ENCODE peak calls at places on chromosome X, in five cellular contexts. N is IMR-90; R is Peyer's patch; Q is right lobe of liver; S is CD8-positive, alpha-beta memory T cell. E is an unnamed sample. For H3K4me1, the result is how much of the 10 kb centered on the place peaks cover.

GRCh38 chrX:100070334-100070849 is 339.7 kb downstream of the PCDH19 start:
- DNase-seq in S (no peak), N (no peak), Q (no peak), R (no peak), E (no peak)

GRCh38 chrX:81259008-81259713 is 57.3 kb downstream of the SH3BGRL start:
- DNase-seq in S (no peak), N (peak), R (no peak), Q (no peak), E (no peak)

GRCh38 chrX:74063426-74064155 is 240.4 kb upstream of the ZCCHC13 start:
- DNase-seq in N (no peak), S (no peak), R (no peak), Q (no peak), E (no peak)

GRCh38 chrX:39813631-39814246 is 284.0 kb downstream of the BCOR start:
- DNase-seq in S (no peak), N (peak), Q (peak), R (no peak), E (no peak)

GRCh38 chrX:47743504-47743903 is 84.5 kb upstream of the UXT start:
- DNase-seq in N (peak), R (no peak), S (no peak), Q (no peak), E (no peak)

GRCh38 chrX:107714196-107714811 is 61.3 kb downstream of the TSC22D3 start:
- DNase-seq in N (no peak), Q (peak), S (peak), R (no peak), E (no peak)

GRCh38 chrX:10240918-10241317 is 84.1 kb downstream of the CLCN4 start:
- DNase-seq in R (no peak), S (no peak), N (peak), Q (no peak), E (no peak)

GRCh38 chrX:30777575-30777974 is 111.5 kb downstream of the TAB3 start:
- DNase-seq in R (no peak), S (no peak), N (no peak), Q (no peak), E (no peak)

DNA sequence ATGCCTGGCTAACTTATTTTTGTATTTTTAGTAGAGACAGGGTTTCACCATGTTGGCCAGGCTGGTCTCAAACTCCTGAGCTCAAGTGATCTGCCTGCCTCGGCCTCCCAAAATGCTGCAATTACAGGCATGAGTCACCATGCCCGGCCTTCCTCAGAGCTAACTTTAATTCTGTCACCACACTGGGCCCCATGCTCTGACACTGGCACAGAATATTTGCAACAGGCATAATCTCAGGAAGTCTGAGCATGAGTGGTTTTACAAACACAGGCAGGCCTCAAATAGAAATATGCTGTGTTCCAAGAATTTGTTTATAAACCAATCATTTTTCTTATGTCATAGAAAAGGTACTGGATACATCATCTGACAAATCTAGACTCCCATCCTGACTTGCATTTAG is 32.7 kb upstream of the FAM9C start:
- DNase-seq in N (peak), R (peak), S (no peak), Q (no peak), E (no peak)
- H3K4me1 ChIP-seq in N (under half), R (under half), S (half or more), Q (under half), E (half or more)

GRCh38 chrX:45799576-45799975 is 598.9 kb upstream of the DIPK2B start:
- DNase-seq in R (no peak), S (no peak), N (no peak), Q (no peak), E (no peak)
- H3K4me1 ChIP-seq in R (under half), S (under half), N (under half), Q (under half), E (under half)

GRCh38 chrX:148316446-148316845 is 184.0 kb upstream of the AFF2 start:
- DNase-seq in N (no peak), Q (no peak), S (no peak), R (no peak), E (no peak)

GRCh38 chrX:148310402-148311200 is 189.8 kb upstream of the AFF2 start:
- DNase-seq in N (no peak), S (peak), R (peak), Q (no peak), E (no peak)

GRCh38 chrX:148309413-148309812 is 191.0 kb upstream of the AFF2 start:
- DNase-seq in R (no peak), N (no peak), Q (no peak), S (no peak), E (no peak)

DNA sequence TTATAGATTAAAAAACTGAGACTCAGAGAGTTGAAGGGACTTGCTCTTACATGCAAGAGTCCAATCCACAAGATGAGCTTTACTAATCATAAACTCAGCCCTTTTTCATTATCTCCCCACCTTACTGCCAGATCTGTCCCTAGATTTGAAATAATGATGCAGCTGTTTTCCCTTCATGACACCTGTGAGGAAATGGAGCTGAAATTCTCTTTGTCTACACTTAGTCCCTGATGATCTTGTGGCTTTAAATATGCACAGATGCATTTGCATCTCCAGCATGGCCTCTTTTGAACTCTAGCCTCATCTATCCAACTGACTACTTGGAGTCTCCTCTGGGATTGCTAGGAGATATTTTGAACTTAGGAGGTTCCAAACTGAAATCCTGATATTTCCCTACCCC is 188.9 kb upstream of the AFF2 start:
- DNase-seq in S (no peak), N (no peak), R (no peak), Q (no peak), E (no peak)
- H3K4me1 ChIP-seq in S (under half), N (under half), R (under half), Q (under half), E (under half)

DNA sequence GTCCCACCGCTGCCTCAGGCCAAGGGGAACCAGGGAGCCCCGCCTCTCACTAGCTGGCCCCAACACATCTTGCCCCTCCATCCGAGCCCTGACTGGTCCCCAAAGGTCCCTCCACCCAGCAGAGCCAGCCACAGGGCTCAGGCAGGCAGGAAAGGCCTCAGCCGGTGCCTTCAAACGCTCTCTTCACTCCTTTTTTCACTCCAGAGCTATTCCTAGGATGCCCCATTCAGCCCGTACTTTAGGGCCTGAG is 1.5 kb upstream of the ARHGAP4 start:
- DNase-seq in R (no peak), S (no peak), N (no peak), Q (no peak), E (no peak)
- H3K4me1 ChIP-seq in R (under half), S (under half), N (under half), Q (under half), E (under half)

GRCh38 chrX:154734101-154734781 is 16.6 kb downstream of the GAB3 start:
- DNase-seq in S (peak), Q (peak), N (peak), R (peak), E (peak)

GRCh38 chrX:154732421-154733071 is 18.3 kb downstream of the GAB3 start:
- DNase-seq in R (no peak), S (no peak), Q (no peak), N (peak), E (peak)

GRCh38 chrX:154731203-154731602 is 19.7 kb downstream of the GAB3 start:
- DNase-seq in S (peak), N (no peak), R (no peak), Q (no peak), E (no peak)

GRCh38 chrX:154731881-154732280 is 19.0 kb downstream of the GAB3 start:
- DNase-seq in S (peak), R (no peak), N (peak), Q (no peak), E (no peak)

DNA sequence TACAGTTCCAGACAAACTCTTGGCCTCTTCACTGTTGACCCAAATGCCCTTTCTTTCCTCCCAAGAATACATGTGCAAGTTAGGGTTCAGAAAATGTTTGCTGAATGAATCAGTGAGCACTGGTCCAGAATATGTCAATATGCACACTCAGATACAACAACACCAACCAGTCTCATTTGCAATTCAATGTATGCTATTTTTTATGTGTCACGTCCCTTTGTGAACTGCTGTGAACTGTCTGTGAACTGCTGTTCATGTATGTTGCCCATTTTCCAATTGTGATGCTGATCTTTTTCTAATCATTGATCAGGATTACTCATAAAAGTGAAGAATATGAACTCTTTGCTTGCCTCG is 17.8 kb downstream of the GAB3 start:
- DNase-seq in Q (no peak), N (no peak), R (no peak), S (no peak), E (no peak)
- H3K4me1 ChIP-seq in Q (under half), N (under half), R (under half), S (half or more), E (under half)

GRCh38 chrX:112641449-112641848 is 38.3 kb downstream of the LHFPL1 start:
- DNase-seq in R (no peak), Q (no peak), S (no peak), N (no peak), E (no peak)

GRCh38 chrX:112645774-112646173 is 34.0 kb downstream of the LHFPL1 start:
- DNase-seq in N (no peak), R (no peak), Q (no peak), S (no peak), E (no peak)

GRCh38 chrX:112644713-112645112 is 35.0 kb downstream of the LHFPL1 start:
- DNase-seq in N (no peak), R (no peak), Q (no peak), S (no peak), E (no peak)

GRCh38 chrX:112643721-112644120 is 36.0 kb downstream of the LHFPL1 start:
- DNase-seq in S (no peak), Q (no peak), R (no peak), N (no peak), E (no peak)

GRCh38 chrX:112642349-112642748 is 37.4 kb downstream of the LHFPL1 start:
- DNase-seq in Q (no peak), S (no peak), N (peak), R (no peak), E (no peak)
- H3K4me1 ChIP-seq in Q (under half), S (under half), N (under half), R (under half), E (under half)

GRCh38 chrX:108731144-108731543 is 5.2 kb downstream of the IRS4 start:
- DNase-seq in S (no peak), R (no peak), N (no peak), Q (no peak), E (no peak)
- H3K4me1 ChIP-seq in S (under half), R (under half), N (under half), Q (under half), E (under half)

DNA sequence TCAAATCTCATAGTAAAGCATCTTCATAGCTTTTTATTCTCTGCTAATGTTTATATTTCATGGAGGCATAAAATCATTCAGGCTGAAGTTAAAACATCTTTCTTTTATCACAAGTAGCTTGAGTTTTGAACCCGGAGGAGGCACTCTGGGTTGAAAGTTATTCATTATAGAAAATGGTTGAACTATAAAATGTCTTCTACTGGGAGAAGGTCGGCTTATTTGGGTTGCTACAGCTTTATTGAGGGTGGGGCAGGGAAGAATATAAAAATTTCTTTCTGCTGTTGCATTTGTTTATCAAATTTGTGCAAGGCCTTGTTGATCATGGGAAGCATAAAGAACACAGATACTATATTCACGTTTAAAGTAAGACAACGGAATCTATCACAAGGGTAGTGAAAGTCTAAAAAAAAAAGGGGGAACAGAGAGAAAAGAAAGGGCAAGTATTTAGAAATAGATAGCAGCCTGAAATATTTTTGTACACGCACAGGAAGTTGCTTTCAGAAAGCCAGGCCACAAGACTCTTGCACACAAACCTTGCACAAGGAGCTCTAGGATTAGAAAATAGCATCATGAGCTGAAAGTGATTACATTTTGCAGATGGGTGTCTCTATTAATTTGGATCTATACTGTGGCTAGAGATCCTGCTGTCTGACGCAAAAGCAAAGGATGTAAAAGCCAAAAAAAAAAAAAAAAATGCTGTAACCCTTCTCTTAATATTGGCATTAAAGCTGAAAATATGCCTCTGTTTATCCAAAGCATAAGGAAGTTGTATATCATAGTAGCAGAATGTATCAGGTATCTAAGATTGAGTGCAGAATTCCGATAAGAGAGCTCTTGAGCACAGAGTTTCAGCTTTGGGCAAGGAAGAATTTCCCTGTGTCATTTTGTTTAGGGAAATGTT is 37.2 kb upstream of the FAM9C start:
- DNase-seq in Q (no peak), N (peak), R (peak), S (no peak), E (no peak)
- H3K4me1 ChIP-seq in Q (under half), N (under half), R (under half), S (half or more), E (half or more)

GRCh38 chrX:1488745-1489144 is 36.0 kb upstream of the ASMTL start:
- DNase-seq in Q (no peak), S (no peak), R (no peak), N (no peak), E (no peak)
- H3K4me1 ChIP-seq in Q (under half), S (under half), R (under half), N (under half), E (under half)